ENCODE peak calls at places on chromosome 1, in eight cellular contexts. S is AG09319; K is T-helper 1 cell; Z is mammary epithelial cell; N is heart left ventricle; J is activated CD4-positive, CD25-positive, alpha-beta regulatory T cell treated with anti-CD3 and anti-CD28 coated beads, Interleukin-2, amount 50 U/mL, for 72 hours; X is Calu3; T is NCI-H1092 treated with DMSO at 0.1 percent for 48 hours. W is an unnamed sample.
A peak's percentile ranks its signal among the peaks of the same experiment; 100 is the strongest.

GRCh38 chr1:11455925-11456580 is 22.9 kb upstream of the DISP3 start:
- DNase-seq in S (no peak), K (no peak), Z (no peak), N (no peak), J (no peak), X (no peak), T (peak; percentile 34), W (no peak)

GRCh38 chr1:181504294-181505115 is 21.2 kb downstream of the CACNA1E start:
- DNase-seq in S (no peak), K (peak; percentile 15), Z (no peak), N (no peak), J (no peak), X (peak; percentile 24), T (peak; percentile 46), W (peak; percentile 19)

GRCh38 chr1:24133819-24134218 is 9.1 kb downstream of the IL22RA1 start:
- DNase-seq in S (no peak), K (no peak), Z (no peak), N (no peak), J (no peak), X (no peak), T (no peak), W (no peak)

GRCh38 chr1:52127181-52128175 is 14.4 kb upstream of the ZFYVE9 start:
- DNase-seq in S (peak; percentile 41), K (peak; percentile 8), Z (peak; percentile 54), N (peak; percentile 16), J (no peak), X (peak; percentile 47), T (peak; percentile 22), W (peak; percentile 86)

GRCh38 chr1:169048043-169048442 is 58.4 kb upstream of the ATP1B1 start:
- DNase-seq in S (no peak), K (no peak), Z (peak; percentile 19), N (no peak), J (no peak), X (peak; percentile 47), T (no peak), W (no peak)

GRCh38 chr1:91606546-91607078 is 106.0 kb downstream of the CDC7 start:
- DNase-seq in S (no peak), K (no peak), Z (no peak), N (no peak), J (no peak), X (no peak), T (no peak), W (no peak)

GRCh38 chr1:17932164-17932563 is 175.4 kb upstream of the IGSF21 start:
- DNase-seq in S (no peak), K (no peak), Z (no peak), N (no peak), J (no peak), X (no peak), T (no peak), W (no peak)

GRCh38 chr1:237032029-237032428 is 10.0 kb upstream of the RYR2 start:
- DNase-seq in S (no peak), K (no peak), Z (no peak), N (no peak), J (no peak), X (peak; percentile 4), T (no peak), W (no peak)

GRCh38 chr1:202599669-202600431 is 110.4 kb downstream of the SYT2 start:
- DNase-seq in S (peak; percentile 70), K (peak; percentile 34), Z (peak; percentile 69), N (peak; percentile 50), J (no peak), X (peak; percentile 80), T (peak; percentile 14), W (peak; percentile 89)

GRCh38 chr1:205680073-205680851 is at the start of gene SLC45A3:
- DNase-seq in S (no peak), K (no peak), Z (no peak), N (no peak), J (no peak), X (peak; percentile 51), T (peak; percentile 49), W (peak; percentile 18)

GRCh38 chr1:200483491-200484143 is 73.8 kb upstream of the ZNF281 start:
- DNase-seq in S (peak; percentile 85), K (peak; percentile 90), Z (peak; percentile 97), N (no peak), J (peak; percentile 54), X (peak; percentile 83), T (no peak), W (peak; percentile 93)

GRCh38 chr1:167776151-167776550 is 54.4 kb downstream of the MPZL1 start:
- DNase-seq in S (peak; percentile 37), K (no peak), Z (peak; percentile 31), N (no peak), J (no peak), X (no peak), T (no peak), W (peak; percentile 29)

GRCh38 chr1:209319549-209319948 is 264.0 kb upstream of the CAMK1G start:
- DNase-seq in S (no peak), K (no peak), Z (peak; percentile 17), N (no peak), J (no peak), X (no peak), T (no peak), W (no peak)

GRCh38 chr1:171763764-171764163 is 17.7 kb upstream of the METTL13 start:
- DNase-seq in S (no peak), K (no peak), Z (no peak), N (no peak), J (no peak), X (no peak), T (no peak), W (no peak)

GRCh38 chr1:6108937-6109636 is 63.4 kb downstream of the KCNAB2 start:
- DNase-seq in S (no peak), K (peak; percentile 41), Z (peak; percentile 50), N (no peak), J (no peak), X (peak; percentile 66), T (peak; percentile 86), W (peak; percentile 60)

GRCh38 chr1:84255586-84255985 is 45.9 kb upstream of the SAMD13 start:
- DNase-seq in S (no peak), K (no peak), Z (no peak), N (no peak), J (no peak), X (no peak), T (no peak), W (no peak)

GRCh38 chr1:41366428-41367101 is 5.3 kb downstream of the FOXO6 start:
- DNase-seq in S (no peak), K (no peak), Z (no peak), N (no peak), J (no peak), X (peak; percentile 37), T (peak; percentile 76), W (no peak)

GRCh38 chr1:192747305-192747704 is 61.5 kb upstream of the RGS2 start:
- DNase-seq in S (no peak), K (no peak), Z (peak; percentile 5), N (no peak), J (no peak), X (no peak), T (no peak), W (peak; percentile 80)

GRCh38 chr1:160681891-160682140 is 29.8 kb downstream of the CD48 start:
- DNase-seq in S (no peak), K (no peak), Z (no peak), N (no peak), J (no peak), X (no peak), T (no peak), W (no peak)

GRCh38 chr1:23380719-23381118 is 11.1 kb upstream of the ZNF436 start:
- DNase-seq in S (no peak), K (no peak), Z (no peak), N (no peak), J (no peak), X (no peak), T (no peak), W (no peak)

W was measured in cardiac fibroblast.